ENCODE peak calls at places on chromosome 13, in five cellular contexts. I is HepG2, Z is H1, Q is K562, H is GM12878. E is an unnamed sample.

GRCh38 chr13:48908381-48909087 is 67.2 kb upstream of the FNDC3A start:
- DNase-seq in I (no peak), Z (no peak), Q (no peak), H (no peak), E (no peak)

GRCh38 chr13:75906315-75906714 is 270.2 kb downstream of the LMO7 start:
- DNase-seq in H (no peak), Q (no peak), I (no peak), Z (no peak), E (no peak)

GRCh38 chr13:34833562-34834182 is 108.4 kb upstream of the NBEA start:
- DNase-seq in I (no peak), Z (peak), H (no peak), Q (no peak), E (peak)

GRCh38 chr13:64934569-64935362 is 2295.4 kb downstream of the PCDH9 start:
- DNase-seq in H (no peak), Z (no peak), Q (no peak), I (no peak), E (no peak)

GRCh38 chr13:20191902-20192469 is 752 bp downstream of the GJB2 start:
- DNase-seq in H (no peak), I (no peak), Z (no peak), Q (no peak), E (no peak)

GRCh38 chr13:87798536-87798935 is 127.4 kb downstream of the SLITRK5 start:
- DNase-seq in Q (no peak), I (no peak), H (no peak), Z (no peak), E (no peak)

GRCh38 chr13:93767231-93767916 is 540.8 kb downstream of the GPC6 start:
- DNase-seq in H (no peak), I (peak), Q (no peak), Z (no peak), E (no peak)

GRCh38 chr13:35474551-35474950 is 1.9 kb downstream of the MAB21L1 start:
- DNase-seq in H (no peak), I (no peak), Q (no peak), Z (no peak), E (no peak)

GRCh38 chr13:30037766-30038165 is 187.3 kb upstream of the UBL3 start:
- DNase-seq in Q (no peak), Z (no peak), I (no peak), H (no peak), E (no peak)

GRCh38 chr13:45055902-45056648 is 64.2 kb upstream of the GTF2F2 start:
- DNase-seq in Z (no peak), Q (peak), I (no peak), H (no peak), E (peak)

GRCh38 chr13:50724913-50725312 is 118.6 kb downstream of the DLEU7 start:
- DNase-seq in I (no peak), Q (no peak), Z (no peak), H (no peak), E (no peak)

GRCh38 chr13:26476111-26476743 is 81.3 kb upstream of the WASF3 start:
- DNase-seq in Q (no peak), H (no peak), Z (peak), I (peak), E (no peak)

GRCh38 chr13:28659611-28659970 is 661 bp downstream of the POMP start:
- DNase-seq in Z (no peak), I (no peak), Q (no peak), H (no peak), E (no peak)

GRCh38 chr13:30364133-30364532 is 56.8 kb upstream of the KATNAL1 start:
- DNase-seq in Z (no peak), I (no peak), H (no peak), Q (peak), E (no peak)

GRCh38 chr13:40764587-40765403 is 6.2 kb downstream of the MRPS31 start:
- DNase-seq in Z (no peak), I (no peak), H (no peak), Q (no peak), E (no peak)

GRCh38 chr13:65882810-65883209 is 1347.3 kb downstream of the PCDH9 start:
- DNase-seq in I (no peak), Z (no peak), Q (no peak), H (no peak), E (no peak)

GRCh38 chr13:21328201-21328600 is 130.9 kb downstream of the ZDHHC20 start:
- DNase-seq in I (no peak), H (no peak), Z (peak), Q (no peak), E (no peak)

GRCh38 chr13:42017264-42017663 is 31.2 kb upstream of the DGKH start:
- DNase-seq in H (no peak), Z (no peak), I (no peak), Q (no peak), E (no peak)

GRCh38 chr13:51777921-51778320 is 26.0 kb downstream of the DHRS12 start:
- DNase-seq in Q (no peak), I (no peak), H (no peak), Z (no peak), E (no peak)

GRCh38 chr13:106449096-106449495 is 86.4 kb downstream of the EFNB2 start:
- DNase-seq in Q (no peak), H (no peak), Z (no peak), I (no peak), E (no peak)

GRCh38 chr13:43787998-43788397 is 1.2 kb upstream of the ENOX1 start:
- DNase-seq in Z (no peak), Q (no peak), H (no peak), I (no peak), E (peak)

GRCh38 chr13:77002590-77003190 is 10.8 kb downstream of the CLN5 start:
- DNase-seq in H (no peak), I (peak), Z (no peak), Q (no peak), E (peak)

GRCh38 chr13:45518525-45519235 is 53.9 kb downstream of the COG3 start:
- DNase-seq in Q (no peak), H (no peak), Z (no peak), I (no peak), E (no peak)

GRCh38 chr13:20174656-20175405 is 14.0 kb upstream of the GJA3 start:
- DNase-seq in Q (peak), I (peak), H (peak), Z (peak), E (peak)

DNA sequence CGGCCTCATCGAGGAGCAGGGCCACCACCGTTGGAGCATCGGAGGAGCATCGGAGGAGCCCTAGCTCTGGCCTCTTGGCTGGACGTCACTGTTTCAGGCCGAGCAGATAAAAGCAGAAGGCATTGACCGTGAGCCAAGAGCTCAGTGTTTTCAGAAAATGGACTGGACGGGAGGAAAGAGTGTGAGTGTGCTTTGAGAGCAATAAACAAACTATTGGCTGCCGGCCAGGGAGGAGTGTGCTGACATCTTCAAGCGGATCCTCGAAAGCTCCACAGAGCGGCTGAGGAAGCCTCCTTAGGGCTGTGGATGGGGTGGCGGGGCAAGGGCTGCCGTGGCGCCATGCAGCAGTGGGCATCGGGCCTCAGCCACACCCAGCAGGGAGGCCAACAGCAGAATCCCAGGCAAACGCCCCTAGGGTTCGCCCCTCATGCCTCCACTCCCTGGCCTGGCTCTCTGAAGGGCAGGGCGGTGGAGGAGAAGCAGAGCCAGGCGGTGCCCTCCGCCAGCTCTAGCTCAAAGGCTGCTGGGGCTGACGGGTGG is 41.8 kb downstream of the IRS2 start:
- DNase-seq in H (no peak), Z (no peak), I (no peak), Q (no peak), E (no peak)
- TF ChIP-seq SRF in H (no peak), Z (no peak), I (no peak), Q (no peak), E (no peak)

GRCh38 chr13:23586336-23586735 is 16.1 kb downstream of the TNFRSF19 start:
- DNase-seq in H (no peak), Q (no peak), I (no peak), Z (no peak), E (no peak)
- TF ChIP-seq RAD21 in H (no peak), Q (no peak), I (no peak), Z (no peak), E (no peak)

GRCh38 chr13:99417821-99418662 is 83.2 kb upstream of the TM9SF2 start:
- DNase-seq in I (no peak), H (no peak), Z (no peak), Q (no peak), E (no peak)
- TF ChIP-seq SP1 in I (no peak), H (no peak), Z (no peak), Q (no peak), E (no peak)

DNA sequence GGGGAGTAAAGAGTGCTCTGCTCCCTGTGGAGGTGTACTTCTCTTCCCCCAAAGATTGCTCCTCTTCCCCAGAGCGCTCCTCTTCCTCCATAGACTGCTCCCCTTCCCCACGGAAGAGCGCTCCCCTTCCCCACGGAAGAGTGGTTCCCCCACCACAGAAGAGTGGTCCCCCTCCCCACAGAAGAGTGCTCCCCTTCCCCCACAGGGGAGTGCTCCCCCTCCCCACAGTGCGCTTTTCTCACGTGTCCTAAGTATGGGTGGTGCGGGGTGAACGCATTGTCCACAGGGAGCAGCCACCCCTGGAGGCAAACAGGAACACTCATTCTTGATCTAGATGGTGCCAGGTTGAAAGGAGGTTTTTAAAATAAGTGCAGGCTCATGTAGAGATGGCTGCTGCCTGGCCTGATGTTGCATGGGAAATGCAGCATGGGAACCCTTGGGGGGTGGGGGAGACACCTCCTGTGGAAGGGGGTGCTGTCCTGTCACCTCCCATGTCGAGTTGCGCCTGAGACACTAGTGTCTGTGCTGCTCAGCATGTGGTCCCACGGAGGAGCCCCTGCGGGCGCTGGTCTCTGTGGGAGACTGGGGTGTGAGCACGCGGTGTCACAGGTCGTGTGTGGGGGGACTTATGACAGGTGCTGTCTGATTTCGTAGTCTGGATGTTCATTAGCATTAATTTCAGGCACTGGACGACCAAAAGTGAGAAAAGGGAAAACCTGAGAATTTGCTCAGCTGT is 52.2 kb downstream of the ATP11A start:
- DNase-seq in H (no peak), Z (no peak), I (no peak), Q (no peak), E (no peak)
- TF ChIP-seq SRF in H (no peak), Z (no peak), I (no peak), Q (no peak), E (no peak)

GRCh38 chr13:95535243-95535642 is 17.3 kb upstream of the CLDN10 start:
- DNase-seq in I (peak), H (no peak), Q (no peak), Z (no peak), E (peak)
- TF ChIP-seq RAD21 in I (no peak), H (no peak), Q (no peak), Z (no peak), E (no peak)

GRCh38 chr13:38628554-38628953 is 58.3 kb upstream of the FREM2 start:
- DNase-seq in H (no peak), Z (no peak), I (no peak), Q (no peak), E (no peak)
- TF ChIP-seq SP1 in H (no peak), Z (no peak), I (no peak), Q (no peak), E (no peak)

GRCh38 chr13:59742467-59742866 is 421.3 kb downstream of the DIAPH3 start:
- DNase-seq in Q (no peak), I (no peak), Z (no peak), H (no peak), E (no peak)

GRCh38 chr13:59743195-59743594 is 420.5 kb downstream of the DIAPH3 start:
- DNase-seq in H (no peak), I (no peak), Q (no peak), Z (no peak), E (no peak)

GRCh38 chr13:59745395-59745788 is 418.3 kb downstream of the DIAPH3 start:
- DNase-seq in Q (no peak), Z (no peak), H (no peak), I (peak), E (no peak)

GRCh38 chr13:59746291-59746962 is 417.3 kb downstream of the DIAPH3 start:
- DNase-seq in Q (no peak), H (no peak), Z (no peak), I (no peak), E (no peak)

DNA sequence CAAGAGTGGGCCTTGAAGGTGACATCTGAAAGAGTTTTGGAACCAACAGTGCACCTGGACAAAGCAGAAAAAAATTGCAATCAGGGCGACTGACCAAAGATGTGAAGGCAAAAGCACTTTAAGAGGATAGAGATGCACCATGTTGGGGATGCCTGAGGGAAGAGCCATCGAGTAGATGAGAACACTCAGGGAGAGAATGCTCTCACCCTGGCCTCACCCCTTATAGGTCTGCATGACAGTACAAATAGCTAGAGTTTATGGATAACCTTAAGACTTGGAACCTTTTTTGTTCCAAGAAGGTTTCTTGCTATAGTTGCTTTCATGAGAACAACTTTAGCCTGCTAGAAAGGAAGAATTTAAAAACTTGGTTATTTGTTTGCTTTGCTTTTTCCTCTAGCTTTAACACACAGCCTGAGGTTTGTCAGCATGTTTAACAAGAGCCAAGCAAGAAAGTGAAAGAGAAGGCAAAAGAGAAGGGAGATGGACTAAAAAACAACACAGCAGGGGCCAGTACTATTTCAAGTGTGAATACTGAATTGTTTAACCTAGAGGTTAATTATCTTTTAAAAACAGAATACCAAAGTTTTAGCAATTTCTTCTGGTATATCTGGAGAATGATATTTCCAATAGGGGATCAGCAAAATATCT is 418.9 kb downstream of the DIAPH3 start:
- DNase-seq in H (no peak), I (no peak), Q (no peak), Z (no peak), E (no peak)
- TF ChIP-seq SRF in H (no peak), I (no peak), Q (no peak), Z (no peak), E (no peak)